ENCODE peak calls at places on chromosomes 5 and 9, in six cellular contexts. O is G401; A is adrenal gland; H is B cell; Y is stimulated activated CD4-positive, alpha-beta T cell treated with anti-CD3 and anti-CD28 coated beads, Interleukin-1b, Interleukin-23, amount 100 ng/mL, for 48 hours; U is activated CD4-positive, alpha-beta T cell treated with anti-CD3 and anti-CD28 coated beads, Interleukin-2, amount 50 U/mL, for 1 hour. I is an unnamed sample.

GRCh38 chr5:169581580-169582227 is 1.9 kb upstream of the SPDL1 start:
- DNase-seq in U (peak), H (peak), O (peak), Y (peak), A (peak), I (no peak)

GRCh38 chr5:179303801-179304200 is 41.5 kb downstream of the ADAMTS2 start:
- DNase-seq in O (no peak), U (no peak), H (no peak), A (peak), Y (no peak), I (no peak)

GRCh38 chr9:17656889-17657288 is 78.0 kb downstream of the SH3GL2 start:
- DNase-seq in U (no peak), O (no peak), A (no peak), H (no peak), Y (no peak), I (no peak)

GRCh38 chr5:105506692-105507277 is 1944.2 kb upstream of the NUDT12 start:
- DNase-seq in H (no peak), O (no peak), A (no peak), U (no peak), Y (no peak), I (no peak)

GRCh38 chr5:9209846-9210547 is 335.9 kb downstream of the SEMA5A start:
- DNase-seq in O (no peak), A (no peak), H (no peak), Y (no peak), U (no peak), I (no peak)

GRCh38 chr5:126852916-126853315 is 76.0 kb downstream of the LMNB1 start:
- DNase-seq in A (no peak), Y (no peak), O (no peak), U (no peak), H (no peak), I (no peak)

GRCh38 chr5:27450607-27451006 is 412.2 kb upstream of the CDH9 start:
- DNase-seq in U (no peak), O (no peak), H (no peak), A (no peak), Y (no peak), I (no peak)

GRCh38 chr9:11868795-11869194 is 824.4 kb upstream of the TYRP1 start:
- DNase-seq in A (no peak), O (no peak), U (no peak), H (no peak), Y (no peak), I (no peak)

GRCh38 chr5:109080481-109080880 is 329.3 kb downstream of the PJA2 start:
- DNase-seq in O (no peak), U (no peak), Y (no peak), A (no peak), H (no peak), I (no peak)

GRCh38 chr5:135241536-135241935 is 157.5 kb downstream of the MACROH2A1 start:
- DNase-seq in H (peak), A (peak), Y (no peak), U (no peak), O (no peak), I (no peak)

GRCh38 chr5:170854550-170854949 is 7.3 kb upstream of the RANBP17 start:
- DNase-seq in U (no peak), O (no peak), H (no peak), Y (no peak), A (no peak), I (no peak)

GRCh38 chr5:71932649-71933338 is 174.5 kb upstream of the MAP1B start:
- DNase-seq in H (no peak), O (peak), U (no peak), Y (no peak), A (peak), I (peak)

GRCh38 chr5:76990899-76991475 is 38.1 kb downstream of the CRHBP start:
- DNase-seq in U (no peak), Y (no peak), A (no peak), H (no peak), O (no peak), I (no peak)

GRCh38 chr9:91777437-91777836 is 172.6 kb downstream of the ROR2 start:
- DNase-seq in Y (no peak), U (no peak), A (no peak), H (no peak), O (no peak), I (no peak)

GRCh38 chr5:124263680-124264491 is 482.6 kb downstream of the ZNF608 start:
- DNase-seq in A (no peak), Y (no peak), U (no peak), H (no peak), O (no peak), I (no peak)

GRCh38 chr5:80082731-80083114 is 47.6 kb downstream of the THBS4 start:
- DNase-seq in H (no peak), Y (peak), A (peak), U (no peak), O (peak), I (peak)

GRCh38 chr9:108057421-108058136 is 568.0 kb upstream of the KLF4 start:
- DNase-seq in U (no peak), H (no peak), A (peak), Y (no peak), O (no peak), I (no peak)

GRCh38 chr5:140113180-140113698 is 670 bp upstream of the PURA start:
- DNase-seq in A (peak), H (no peak), U (peak), Y (peak), O (peak), I (peak)

GRCh38 chr9:105142406-105143092 is 101.9 kb upstream of the SLC44A1 start:
- DNase-seq in U (no peak), H (no peak), O (no peak), A (no peak), Y (peak), I (no peak)